ENCODE peak calls at places on chromosomes 7 and 10, in ten cellular contexts. H, C, S, E, L, D, J, N, X and M are unnamed samples.

GRCh38 chr7:27179503-27180430 is 5.3 kb downstream of the HOXA11 start:
- DNase-seq in L (peak), C (peak), X (no peak), H (peak), N (peak), D (peak), J (no peak), E (peak), S (peak), M (peak)

GRCh38 chr7:149238051-149238450 is 1.4 kb upstream of the ZNF212 start:
- DNase-seq in N (no peak), C (no peak), D (no peak), E (no peak), J (peak), S (no peak), X (peak), H (peak), L (no peak), M (no peak)

GRCh38 chr10:3889961-3890522 is 105.0 kb upstream of the KLF6 start:
- DNase-seq in E (no peak), S (no peak), C (no peak), H (peak), D (no peak), N (no peak), X (peak), L (no peak), J (peak), M (no peak)

GRCh38 chr7:70355591-70356323 is 757.5 kb downstream of the AUTS2 start:
- DNase-seq in D (no peak), X (no peak), J (no peak), L (no peak), C (no peak), H (no peak), S (no peak), N (no peak), E (no peak), M (no peak)

GRCh38 chr7:74248156-74248555 is 6.0 kb downstream of the RFC2 start:
- DNase-seq in S (no peak), H (no peak), C (no peak), N (no peak), E (no peak), X (no peak), L (no peak), J (no peak), D (no peak), M (no peak)

GRCh38 chr10:89351402-89352038 is 23.7 kb downstream of the IFIT3 start:
- DNase-seq in X (peak), J (peak), S (no peak), N (no peak), L (no peak), C (no peak), D (no peak), E (no peak), H (peak), M (no peak)

GRCh38 chr7:74452748-74453320 is 872 bp upstream of the GTF2IRD1 start:
- DNase-seq in D (no peak), E (no peak), H (no peak), C (no peak), S (no peak), X (no peak), N (no peak), J (no peak), L (peak), M (peak)

GRCh38 chr10:106285199-106285598 is 879.3 kb downstream of the SORCS1 start:
- DNase-seq in X (peak), J (no peak), N (no peak), S (no peak), H (no peak), C (no peak), D (no peak), E (no peak), L (no peak), M (no peak)

GRCh38 chr10:103828107-103828506 is 27.3 kb downstream of the SH3PXD2A start:
- DNase-seq in S (no peak), L (no peak), J (peak), H (peak), C (no peak), E (no peak), N (no peak), X (peak), D (no peak), M (no peak)

GRCh38 chr7:20172736-20173334 is 44.3 kb downstream of the MACC1 start:
- DNase-seq in D (peak), X (peak), N (no peak), J (no peak), L (peak), H (peak), E (peak), S (peak), C (peak), M (peak)

GRCh38 chr10:5991708-5992107 is 14.4 kb upstream of the IL15RA start:
- DNase-seq in C (no peak), H (no peak), S (no peak), D (no peak), X (no peak), J (no peak), E (no peak), N (no peak), L (no peak), M (no peak)

GRCh38 chr7:21754963-21755362 is 190.7 kb downstream of the CDCA7L start:
- DNase-seq in J (no peak), S (no peak), L (no peak), C (no peak), X (no peak), D (no peak), H (no peak), N (no peak), E (no peak), M (no peak)

GRCh38 chr7:134174797-134175261 is 47.7 kb downstream of the LRGUK start:
- DNase-seq in N (no peak), J (peak), E (no peak), X (peak), S (no peak), H (peak), C (no peak), L (no peak), D (no peak), M (no peak)

GRCh38 chr10:3761916-3762708 is 22.9 kb downstream of the KLF6 start:
- DNase-seq in L (no peak), E (no peak), C (no peak), D (no peak), X (peak), J (peak), N (no peak), H (peak), S (no peak), M (peak)

GRCh38 chr7:129993275-129993674 is 40.5 kb upstream of the UBE2H start:
- DNase-seq in D (no peak), C (no peak), X (no peak), H (no peak), E (no peak), L (no peak), N (no peak), S (no peak), J (no peak), M (no peak)

GRCh38 chr7:83001362-83002040 is 161.2 kb downstream of the PCLO start:
- DNase-seq in X (peak), D (no peak), H (no peak), C (no peak), L (no peak), J (no peak), N (no peak), E (no peak), S (no peak), M (no peak)

GRCh38 chr7:51327287-51327717 is 10.7 kb upstream of the COBL start:
- DNase-seq in L (no peak), N (no peak), J (no peak), C (no peak), E (no peak), S (no peak), H (no peak), X (no peak), D (no peak), M (no peak)

GRCh38 chr10:94066411-94066810 is 72.7 kb downstream of the PLCE1 start:
- DNase-seq in C (no peak), S (peak), D (no peak), E (no peak), N (no peak), J (no peak), L (no peak), X (peak), H (peak), M (no peak)

GRCh38 chr7:6162331-6162620 is 110.1 kb downstream of the CYTH3 start:
- DNase-seq in D (no peak), C (no peak), N (peak), H (no peak), L (peak), S (no peak), J (no peak), X (no peak), E (no peak), M (no peak)

GRCh38 chr10:110074986-110075664 is 67.3 kb downstream of the ADD3 start:
- DNase-seq in H (peak), L (no peak), C (no peak), N (no peak), X (peak), D (no peak), S (no peak), J (peak), E (peak), M (no peak)

GRCh38 chr10:128721851-128722250 is 595.6 kb upstream of the MKI67 start:
- DNase-seq in D (no peak), H (no peak), S (no peak), J (no peak), C (no peak), N (no peak), E (no peak), X (no peak), L (no peak), M (no peak)

GRCh38 chr10:126216221-126216701 is 172.0 kb downstream of the ADAM12 start:
- DNase-seq in C (no peak), S (no peak), E (no peak), H (no peak), D (no peak), L (no peak), N (no peak), X (peak), J (no peak), M (no peak)

GRCh38 chr10:86506499-86506898 is 15.1 kb downstream of the WAPL start:
- DNase-seq in C (no peak), H (no peak), X (no peak), J (no peak), L (no peak), D (no peak), E (peak), N (no peak), S (no peak), M (no peak)

GRCh38 chr7:1248459-1249131 is 15.9 kb downstream of the UNCX start:
- DNase-seq in H (no peak), E (no peak), S (no peak), J (no peak), C (no peak), N (no peak), L (no peak), D (peak), X (no peak), M (no peak)

GRCh38 chr10:29849434-29849833 is 210.0 kb downstream of the JCAD start:
- DNase-seq in J (no peak), L (no peak), X (no peak), C (no peak), N (peak), S (no peak), D (no peak), E (no peak), H (peak), M (no peak)

GRCh38 chr7:107982918-107983389 is 20.0 kb downstream of the LAMB1 start:
- DNase-seq in N (no peak), D (no peak), L (no peak), H (peak), J (no peak), S (no peak), C (no peak), E (no peak), X (no peak), M (no peak)

GRCh38 chr7:102004831-102005230 is 187.4 kb downstream of the CUX1 start:
- DNase-seq in H (no peak), J (no peak), D (no peak), L (no peak), C (no peak), S (no peak), X (no peak), E (no peak), N (no peak), M (no peak)

GRCh38 chr7:125966278-125967048 is 1036.8 kb upstream of the POT1 start:
- DNase-seq in E (no peak), J (no peak), C (no peak), N (no peak), S (no peak), D (no peak), L (no peak), X (no peak), H (no peak), M (no peak)

GRCh38 chr10:77533887-77534278 is 103.7 kb downstream of the KCNMA1 start:
- DNase-seq in D (no peak), H (peak), E (no peak), J (no peak), N (no peak), X (peak), C (no peak), S (no peak), L (no peak), M (no peak)

GRCh38 chr7:27129729-27130539 is 623 bp downstream of the HOXA4 start:
- DNase-seq in C (no peak), X (no peak), L (peak), J (no peak), E (no peak), S (no peak), D (peak), N (no peak), H (peak), M (peak)

GRCh38 chr10:18474111-18474455 is 177.3 kb downstream of the NSUN6 start:
- DNase-seq in D (no peak), E (no peak), X (no peak), J (no peak), H (no peak), S (no peak), L (no peak), C (no peak), N (no peak), M (no peak)

GRCh38 chr10:86744067-86744725 is 12.2 kb upstream of the BMPR1A start:
- DNase-seq in S (no peak), E (no peak), H (no peak), X (no peak), D (no peak), C (no peak), N (no peak), J (no peak), L (peak), M (peak)

GRCh38 chr10:60385399-60385738 is 4.3 kb downstream of the ANK3 start:
- DNase-seq in D (no peak), J (no peak), C (no peak), L (no peak), N (no peak), S (no peak), E (no peak), X (no peak), H (peak), M (no peak)
- H3K27ac ChIP-seq in D (no peak), J (peak), C (no peak), L (no peak), N (no peak), S (no peak), E (no peak), X (no peak), H (peak), M (no peak)

GRCh38 chr7:26117142-26117807 is 34.7 kb upstream of the NFE2L3 start:
- DNase-seq in J (no peak), X (no peak), H (no peak), N (no peak), L (no peak), C (no peak), S (no peak), E (peak), D (no peak), M (no peak)
- TF ChIP-seq CTCF in J (no peak), X (peak), H (no peak), N (no peak), L (no peak), C (no peak), S (no peak), E (peak), D (no peak), M (no peak)

GRCh38 chr10:70807566-70807965 is 8.2 kb upstream of the SGPL1 start:
- DNase-seq in L (no peak), X (no peak), D (no peak), E (no peak), J (peak), C (no peak), H (peak), N (no peak), S (no peak), M (no peak)

GRCh38 chr10:70809726-70810125 is 6.0 kb upstream of the SGPL1 start:
- DNase-seq in C (no peak), S (no peak), N (no peak), D (no peak), E (no peak), L (no peak), J (no peak), H (no peak), X (no peak), M (no peak)

GRCh38 chr10:70806841-70807240 is 8.9 kb upstream of the SGPL1 start:
- DNase-seq in L (no peak), J (no peak), C (no peak), S (no peak), H (no peak), N (no peak), X (no peak), E (no peak), D (no peak), M (no peak)

GRCh38 chr10:70810967-70811366 is 4.8 kb upstream of the SGPL1 start:
- DNase-seq in L (no peak), N (no peak), E (no peak), C (no peak), H (no peak), J (no peak), X (no peak), S (no peak), D (no peak), M (no peak)

DNA sequence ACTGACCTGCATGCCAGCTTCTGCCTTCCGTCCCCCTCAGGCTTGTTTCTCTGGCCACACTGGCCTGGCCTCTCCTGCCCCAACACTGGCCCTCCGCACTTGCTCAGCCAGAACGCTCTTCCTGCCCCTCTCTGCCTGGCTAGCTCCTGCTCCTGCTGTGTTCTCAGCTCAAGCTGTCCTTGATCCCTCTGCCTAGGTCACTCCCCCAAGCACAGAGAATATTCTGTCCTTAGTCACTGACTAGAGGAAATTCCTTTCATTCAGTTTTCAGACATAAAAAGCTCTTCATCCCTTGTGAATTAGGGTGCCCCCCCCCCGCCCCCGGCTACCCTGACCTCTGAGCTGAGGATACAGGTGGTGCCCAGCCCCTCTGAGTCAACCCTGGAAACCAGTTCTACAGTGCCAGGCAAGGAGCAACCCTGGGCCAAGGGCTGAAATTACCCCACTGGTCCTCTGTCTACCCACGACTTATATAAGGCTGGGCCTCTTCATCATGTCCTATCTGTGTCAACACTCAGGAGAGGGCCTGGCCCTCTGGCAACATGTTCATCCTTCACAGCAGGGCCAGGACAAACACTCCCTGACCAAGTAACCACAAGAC is 6.6 kb upstream of the SGPL1 start:
- DNase-seq in C (no peak), D (no peak), S (peak), X (no peak), H (peak), E (no peak), L (no peak), N (no peak), J (peak), M (no peak)
- H3K27ac ChIP-seq in C (no peak), D (no peak), S (no peak), X (no peak), H (peak), E (no peak), L (no peak), N (no peak), J (peak), M (no peak)

GRCh38 chr7:29115130-29115529 is 31.2 kb downstream of the CPVL start:
- DNase-seq in C (no peak), E (no peak), X (no peak), L (no peak), D (no peak), N (no peak), J (no peak), H (no peak), S (no peak), M (no peak)

GRCh38 chr7:29116361-29116760 is 30.0 kb downstream of the CPVL start:
- DNase-seq in J (peak), C (no peak), X (no peak), L (no peak), E (no peak), H (peak), S (no peak), N (no peak), D (no peak), M (no peak)

GRCh38 chr7:29112721-29113120 is 33.6 kb downstream of the CPVL start:
- DNase-seq in E (no peak), H (no peak), J (peak), L (no peak), D (no peak), X (no peak), N (no peak), S (no peak), C (no peak), M (no peak)

GRCh38 chr7:29115753-29116152 is 30.6 kb downstream of the CPVL start:
- DNase-seq in E (no peak), C (no peak), D (no peak), S (no peak), H (no peak), L (no peak), J (no peak), N (no peak), X (no peak), M (no peak)

DNA sequence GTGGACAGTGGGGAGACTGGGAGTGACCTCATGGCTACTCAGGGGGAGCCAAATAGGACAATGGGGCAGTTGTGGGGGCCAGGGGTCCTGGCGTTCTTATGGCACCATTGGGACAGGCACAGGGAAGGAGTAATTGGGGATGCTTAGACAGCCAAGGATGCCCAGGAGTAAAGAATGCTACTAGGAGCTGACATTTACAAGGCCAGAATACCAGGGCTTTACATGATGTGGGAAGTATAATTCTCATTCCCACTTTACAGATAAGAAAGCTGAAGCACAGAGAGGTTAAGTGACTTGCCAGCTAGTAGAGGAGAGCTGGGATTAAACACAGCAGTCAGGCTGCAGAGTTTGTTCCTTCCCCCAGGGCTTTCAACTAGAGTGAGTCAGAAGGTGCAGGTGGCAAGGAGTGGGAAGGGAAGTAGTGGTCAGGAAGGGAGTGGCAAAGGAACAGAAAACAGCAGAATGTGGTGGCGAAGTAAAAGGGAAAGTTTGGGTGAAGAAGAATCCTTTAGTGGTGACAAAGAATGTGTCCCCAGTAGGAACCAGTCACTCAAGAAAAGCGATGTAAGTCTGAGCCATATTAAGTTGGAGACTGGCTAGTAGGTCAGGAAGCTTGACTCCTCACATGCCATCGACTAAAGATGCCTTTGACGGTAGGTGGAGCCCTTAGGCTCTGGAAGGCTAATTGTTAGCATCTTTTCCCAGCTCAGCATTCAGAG is 32.8 kb downstream of the CPVL start:
- DNase-seq in D (no peak), S (peak), J (peak), X (peak), E (peak), H (peak), C (no peak), N (no peak), L (peak), M (peak)
- TF ChIP-seq CTCF in D (peak), S (peak), J (peak), X (peak), E (peak), H (peak), C (no peak), N (peak), L (peak), M (peak)